ENCODE peak calls at places on chromosomes 12 and 14, in four cellular contexts. Q, I, F and E are unnamed samples.

GRCh38 chr12:41942355-41942754 is 202.3 kb downstream of the GXYLT1 start:
- DNase-seq in Q (no peak), I (no peak), F (no peak), E (no peak)

GRCh38 chr12:99257672-99258071 is 389.9 kb upstream of the GARIN6 start:
- DNase-seq in F (no peak), I (no peak), Q (no peak), E (no peak)

GRCh38 chr12:117334855-117335587 is 26.4 kb downstream of the NOS1 start:
- DNase-seq in I (no peak), Q (no peak), F (no peak), E (no peak)

GRCh38 chr12:69430942-69431603 is 39.1 kb upstream of the FRS2 start:
- DNase-seq in F (no peak), Q (no peak), I (no peak), E (no peak)

GRCh38 chr12:117968826-117969659 is at the start of gene KSR2:
- DNase-seq in Q (peak), F (no peak), I (peak), E (peak)

GRCh38 chr12:113788020-113788856 is 177.9 kb downstream of the RBM19 start:
- DNase-seq in F (no peak), Q (no peak), I (no peak), E (no peak)

GRCh38 chr14:36915089-36915488 is 253.4 kb downstream of the PAX9 start:
- DNase-seq in Q (no peak), F (no peak), I (no peak), E (no peak)

GRCh38 chr12:100877776-100878175 is 83.2 kb downstream of the ANO4 start:
- DNase-seq in Q (no peak), F (no peak), I (no peak), E (no peak)

GRCh38 chr12:107631715-107632114 is 53.9 kb upstream of the PWP1 start:
- DNase-seq in Q (peak), I (no peak), F (no peak), E (no peak)

GRCh38 chr14:24411468-24412454 is 13.0 kb downstream of the NYNRIN start:
- DNase-seq in F (no peak), Q (peak), I (peak), E (peak)

GRCh38 chr12:18008642-18009041 is 81.4 kb downstream of the RERGL start:
- DNase-seq in Q (no peak), F (no peak), I (no peak), E (no peak)

GRCh38 chr12:130960787-130961186 is 7.1 kb downstream of the ADGRD1 start:
- DNase-seq in F (no peak), Q (no peak), I (no peak), E (no peak)

GRCh38 chr14:70098257-70098809 is 90.4 kb downstream of the SLC8A3 start:
- DNase-seq in I (no peak), Q (no peak), F (no peak), E (no peak)

GRCh38 chr12:107014050-107014449 is 27.1 kb upstream of the MTERF2 start:
- DNase-seq in F (no peak), I (no peak), Q (peak), E (peak)

GRCh38 chr14:75654127-75654732 is 6.4 kb downstream of the ERG28 start:
- DNase-seq in F (peak), Q (peak), I (peak), E (peak)

DNA sequence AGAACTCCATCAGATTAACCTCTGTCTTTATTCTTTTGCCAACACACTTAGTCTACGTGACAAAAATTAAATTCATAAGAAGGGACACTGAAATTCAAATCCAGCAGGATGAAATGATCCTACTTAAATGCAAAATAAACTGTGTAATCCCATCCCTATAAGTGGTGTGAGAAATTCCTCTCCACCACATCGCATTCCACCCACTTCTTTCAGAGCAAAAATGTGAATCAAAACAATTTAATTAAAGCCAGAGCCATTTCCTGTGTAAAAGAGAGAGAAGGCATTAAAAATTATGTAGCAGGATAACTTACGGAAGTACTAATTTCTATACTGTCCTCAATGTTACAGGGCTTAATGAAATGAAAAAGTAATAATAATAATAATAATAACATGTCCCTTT is 844.3 kb downstream of the GALC start:
- DNase-seq in Q (no peak), I (no peak), F (no peak), E (no peak)
- TF ChIP-seq TCF7 in Q (no peak), I (no peak), F (no peak), E (no peak)

GRCh38 chr14:104637546-104638003 is 33.0 kb upstream of the TMEM179 start:
- DNase-seq in Q (no peak), I (no peak), F (no peak), E (no peak)
- TF ChIP-seq TCF7 in Q (no peak), I (no peak), F (no peak), E (no peak)

GRCh38 chr14:73227812-73228781 is 9.2 kb upstream of the PAPLN start:
- DNase-seq in Q (peak), I (peak), F (no peak), E (no peak)

GRCh38 chr14:73232984-73233383 is 4.3 kb upstream of the PAPLN start:
- DNase-seq in Q (no peak), I (no peak), F (no peak), E (no peak)

GRCh38 chr14:73231874-73232851 is 5.1 kb upstream of the PAPLN start:
- DNase-seq in F (no peak), Q (peak), I (peak), E (peak)

GRCh38 chr14:73233564-73233963 is 3.7 kb upstream of the PAPLN start:
- DNase-seq in I (no peak), F (no peak), Q (no peak), E (peak)

GRCh38 chr14:73230051-73230450 is 7.3 kb upstream of the PAPLN start:
- DNase-seq in F (no peak), Q (no peak), I (no peak), E (no peak)
- TF ChIP-seq TCF7 in F (no peak), Q (no peak), I (no peak), E (no peak)

GRCh38 chr14:34300330-34300729 is 161.7 kb downstream of the SPTSSA start:
- DNase-seq in F (no peak), I (no peak), Q (no peak), E (no peak)
- TF ChIP-seq TCF7 in F (no peak), I (no peak), Q (no peak), E (no peak)

GRCh38 chr14:30983858-30984257 is 41.6 kb upstream of the AP4S1 start:
- DNase-seq in F (no peak), Q (no peak), I (no peak), E (no peak)

GRCh38 chr14:30982583-30982982 is 42.9 kb upstream of the AP4S1 start:
- DNase-seq in I (no peak), F (no peak), Q (no peak), E (no peak)

GRCh38 chr14:30988509-30988908 is 36.9 kb upstream of the AP4S1 start:
- DNase-seq in I (no peak), F (no peak), Q (peak), E (no peak)

GRCh38 chr14:30980980-30981379 is 44.5 kb upstream of the AP4S1 start:
- DNase-seq in I (no peak), F (no peak), Q (peak), E (no peak)

GRCh38 chr14:30985796-30986195 is 39.7 kb upstream of the AP4S1 start:
- DNase-seq in Q (no peak), I (no peak), F (no peak), E (no peak)
- TF ChIP-seq TCF7 in Q (no peak), I (no peak), F (no peak), E (no peak)

DNA sequence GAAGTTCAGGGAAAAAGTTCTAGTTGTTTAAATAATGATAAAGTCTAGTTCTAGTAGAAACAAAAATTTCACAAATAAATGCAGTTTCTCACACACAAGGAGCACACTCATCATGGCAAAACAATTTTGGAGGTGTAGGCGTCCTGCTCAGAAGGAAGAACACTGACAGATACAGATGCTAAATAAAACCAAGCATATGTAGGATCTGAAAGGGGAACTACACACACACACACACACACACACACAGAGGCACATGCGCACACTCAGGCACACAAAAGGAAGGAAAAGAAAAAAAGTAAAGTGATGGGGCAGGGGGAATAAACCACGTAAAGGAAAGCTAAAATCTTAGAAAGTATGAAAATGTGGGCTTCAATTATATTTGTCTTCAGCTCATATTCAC is 117.7 kb downstream of the SOX5 start:
- DNase-seq in F (no peak), I (no peak), Q (no peak), E (no peak)
- TF ChIP-seq TCF7 in F (no peak), I (no peak), Q (no peak), E (no peak)

GRCh38 chr14:100407376-100408102 is 84.4 kb downstream of the SLC25A47 start:
- DNase-seq in Q (no peak), I (no peak), F (no peak), E (no peak)

GRCh38 chr14:100404419-100404818 is 81.3 kb downstream of the SLC25A47 start:
- DNase-seq in I (no peak), F (no peak), Q (no peak), E (no peak)

GRCh38 chr14:100408350-100409015 is 85.3 kb downstream of the SLC25A47 start:
- DNase-seq in F (no peak), Q (no peak), I (no peak), E (peak)

GRCh38 chr14:100405752-100406455 is 82.8 kb downstream of the SLC25A47 start:
- DNase-seq in I (no peak), F (no peak), Q (no peak), E (no peak)

GRCh38 chr14:100406505-100407131 is 83.5 kb downstream of the SLC25A47 start:
- DNase-seq in Q (peak), F (no peak), I (no peak), E (peak)
- TF ChIP-seq TCF7 in Q (no peak), F (no peak), I (no peak), E (no peak)

GRCh38 chr12:21751517-21751916 is 23.0 kb downstream of the KCNJ8 start:
- DNase-seq in I (no peak), F (no peak), Q (no peak), E (no peak)
- TF ChIP-seq TCF7 in I (no peak), F (no peak), Q (no peak), E (no peak)

GRCh38 chr12:23510484-23510883 is 439.0 kb downstream of the SOX5 start:
- DNase-seq in F (no peak), I (no peak), Q (no peak), E (no peak)
- TF ChIP-seq TCF7 in F (no peak), I (no peak), Q (no peak), E (no peak)

GRCh38 chr12:96131230-96131788 is 62.9 kb upstream of the ELK3 start:
- DNase-seq in I (no peak), F (no peak), Q (no peak), E (no peak)

GRCh38 chr12:96136129-96136528 is 58.0 kb upstream of the ELK3 start:
- DNase-seq in F (no peak), Q (no peak), I (no peak), E (no peak)

GRCh38 chr12:96130396-96131059 is 63.6 kb upstream of the ELK3 start:
- DNase-seq in F (no peak), Q (no peak), I (no peak), E (no peak)

GRCh38 chr12:96134200-96134599 is 60.0 kb upstream of the ELK3 start:
- DNase-seq in F (no peak), I (no peak), Q (no peak), E (no peak)

DNA sequence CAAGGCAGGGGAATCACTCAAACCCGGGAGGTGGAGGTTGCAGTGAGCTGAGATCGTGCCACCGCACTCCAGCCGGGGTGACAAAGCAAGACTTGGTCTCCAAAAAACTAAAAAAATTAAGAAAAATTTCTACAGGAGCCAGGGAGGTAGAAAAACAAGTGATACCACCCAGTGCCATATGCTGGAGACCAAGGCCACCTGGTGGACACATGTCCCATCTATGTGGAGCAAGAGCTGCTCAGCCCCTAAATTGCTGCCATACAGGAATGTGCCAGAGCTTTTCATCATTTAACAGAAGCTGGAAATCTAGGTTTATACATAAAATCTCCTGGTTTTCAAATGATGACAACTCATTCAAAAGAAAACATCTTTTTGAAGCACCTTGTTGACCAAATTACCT is 61.4 kb upstream of the ELK3 start:
- DNase-seq in Q (peak), F (no peak), I (no peak), E (peak)
- TF ChIP-seq TCF7 in Q (no peak), F (no peak), I (no peak), E (no peak)